ENCODE peak calls at places on chromosome 7, in four cellular contexts. C is activated T-cell treated with anti-CD3 and anti-CD28 coated beads for 1 hour, U is fibroblast of lung, R is HFF-Myc. I is an unnamed sample.

GRCh38 chr7:17523813-17524741 is 225.6 kb downstream of the AHR start:
- DNase-seq in C (no peak), U (peak; percentile 91), R (no peak), I (no peak)

GRCh38 chr7:78178319-78178718 is 379.7 kb downstream of the PHTF2 start:
- DNase-seq in C (no peak), U (no peak), R (no peak), I (no peak)

GRCh38 chr7:6637544-6638229 is 569 bp downstream of the ZNF316 start:
- DNase-seq in C (peak; percentile 47), U (peak; percentile 14), R (no peak), I (peak; percentile 64)

GRCh38 chr7:20331912-20332317 is 1.2 kb downstream of the ITGB8 start:
- DNase-seq in C (no peak), U (no peak), R (no peak), I (no peak)

GRCh38 chr7:27156901-27157716 is 634 bp upstream of the HOXA7 start:
- DNase-seq in C (no peak), U (no peak), R (no peak), I (no peak)

GRCh38 chr7:150969483-150969874 is 8.6 kb downstream of the KCNH2 start:
- DNase-seq in C (no peak), U (no peak), R (no peak), I (no peak)

GRCh38 chr7:7109934-7110333 is 72.4 kb upstream of the C1GALT1 start:
- DNase-seq in C (no peak), U (no peak), R (no peak), I (no peak)

GRCh38 chr7:14738086-14738485 is 164.5 kb downstream of the DGKB start:
- DNase-seq in C (no peak), U (no peak), R (no peak), I (no peak)

GRCh38 chr7:1626769-1627168 is 43.3 kb upstream of the ELFN1 start:
- DNase-seq in C (no peak), U (no peak), R (no peak), I (no peak)

GRCh38 chr7:156984209-156984891 is 26.1 kb downstream of the MNX1 start:
- DNase-seq in C (no peak), U (no peak), R (peak; percentile 63), I (no peak)